ENCODE peak calls at places on chromosomes 1 and 21, in five cellular contexts. S, V, E, J and A are unnamed samples.

GRCh38 chr1:53286950-53287349 is 40.9 kb downstream of the LRP8 start:
- DNase-seq in S (no peak), V (no peak), E (no peak), J (no peak), A (no peak)

GRCh38 chr1:206685256-206685748 is 597 bp downstream of the MAPKAPK2 start:
- DNase-seq in S (no peak), V (peak; percentile 68), E (peak; percentile 76), J (peak; percentile 76), A (peak; percentile 27)

GRCh38 chr1:236108027-236108648 is 34.2 kb upstream of the GPR137B start:
- DNase-seq in S (no peak), V (no peak), E (no peak), J (peak; percentile 30), A (no peak)

GRCh38 chr1:29282135-29282923 is 46.0 kb downstream of the PTPRU start:
- DNase-seq in S (no peak), V (no peak), E (no peak), J (no peak), A (no peak)

GRCh38 chr21:45837936-45838335 is 143.6 kb upstream of the COL6A1 start:
- DNase-seq in S (no peak), V (no peak), E (no peak), J (no peak), A (no peak)

GRCh38 chr1:155127672-155128468 is at the start of gene EFNA1:
- DNase-seq in S (no peak), V (peak; percentile 64), E (peak; percentile 78), J (peak; percentile 65), A (peak; percentile 74)

GRCh38 chr1:94060720-94061119 is 60.2 kb downstream of the ABCA4 start:
- DNase-seq in S (no peak), V (no peak), E (no peak), J (no peak), A (no peak)

GRCh38 chr1:37475380-37476086 is 1.2 kb downstream of the ZC3H12A start:
- DNase-seq in S (no peak), V (no peak), E (peak; percentile 26), J (peak; percentile 46), A (peak; percentile 35)

GRCh38 chr21:33578959-33579542 is 9.4 kb downstream of the DONSON start:
- DNase-seq in S (no peak), V (no peak), E (no peak), J (peak; percentile 55), A (peak; percentile 30)

GRCh38 chr1:163570061-163570460 is 248.3 kb downstream of the NUF2 start:
- DNase-seq in S (no peak), V (no peak), E (no peak), J (no peak), A (no peak)

GRCh38 chr1:192474080-192474683 is 101.4 kb upstream of the RGS1 start:
- DNase-seq in S (no peak), V (peak; percentile 71), E (peak; percentile 54), J (peak; percentile 79), A (peak; percentile 60)

GRCh38 chr1:77686784-77687518 is 4.5 kb upstream of the ZZZ3 start:
- DNase-seq in S (no peak), V (peak; percentile 85), E (no peak), J (no peak), A (no peak)

GRCh38 chr21:45486443-45487160 is 55.6 kb downstream of the SLC19A1 start:
- DNase-seq in S (no peak), V (no peak), E (no peak), J (no peak), A (no peak)

GRCh38 chr1:48033495-48034050 is 36.4 kb upstream of the TRABD2B start:
- DNase-seq in S (no peak), V (no peak), E (no peak), J (no peak), A (no peak)

GRCh38 chr1:215001419-215002021 is 81.0 kb upstream of the KCNK2 start:
- DNase-seq in S (no peak), V (no peak), E (no peak), J (no peak), A (no peak)

GRCh38 chr1:172451002-172451443 is 7.2 kb upstream of the PIGC start:
- DNase-seq in S (no peak), V (no peak), E (no peak), J (peak; percentile 54), A (peak; percentile 97)

GRCh38 chr1:82455342-82455741 is 654.6 kb downstream of the ADGRL2 start:
- DNase-seq in S (no peak), V (no peak), E (no peak), J (no peak), A (no peak)

GRCh38 chr1:53328490-53329182 is 766 bp upstream of the LRP8 start:
- DNase-seq in S (no peak), V (peak; percentile 74), E (no peak), J (no peak), A (no peak)

GRCh38 chr1:6028042-6028895 is 17.4 kb upstream of the KCNAB2 start:
- DNase-seq in S (no peak), V (no peak), E (no peak), J (no peak), A (no peak)

GRCh38 chr1:31934706-31935629 is 3.2 kb downstream of the PTP4A2 start:
- DNase-seq in S (no peak), V (no peak), E (no peak), J (peak; percentile 83), A (peak; percentile 91)

GRCh38 chr1:31932491-31933316 is 5.5 kb downstream of the PTP4A2 start:
- DNase-seq in S (no peak), V (no peak), E (no peak), J (peak; percentile 54), A (peak; percentile 88)

GRCh38 chr1:31934251-31934650 is 3.9 kb downstream of the PTP4A2 start:
- DNase-seq in S (no peak), V (no peak), E (no peak), J (no peak), A (no peak)

GRCh38 chr1:31930827-31931226 is 7.3 kb downstream of the PTP4A2 start:
- DNase-seq in S (no peak), V (no peak), E (no peak), J (no peak), A (no peak)

DNA sequence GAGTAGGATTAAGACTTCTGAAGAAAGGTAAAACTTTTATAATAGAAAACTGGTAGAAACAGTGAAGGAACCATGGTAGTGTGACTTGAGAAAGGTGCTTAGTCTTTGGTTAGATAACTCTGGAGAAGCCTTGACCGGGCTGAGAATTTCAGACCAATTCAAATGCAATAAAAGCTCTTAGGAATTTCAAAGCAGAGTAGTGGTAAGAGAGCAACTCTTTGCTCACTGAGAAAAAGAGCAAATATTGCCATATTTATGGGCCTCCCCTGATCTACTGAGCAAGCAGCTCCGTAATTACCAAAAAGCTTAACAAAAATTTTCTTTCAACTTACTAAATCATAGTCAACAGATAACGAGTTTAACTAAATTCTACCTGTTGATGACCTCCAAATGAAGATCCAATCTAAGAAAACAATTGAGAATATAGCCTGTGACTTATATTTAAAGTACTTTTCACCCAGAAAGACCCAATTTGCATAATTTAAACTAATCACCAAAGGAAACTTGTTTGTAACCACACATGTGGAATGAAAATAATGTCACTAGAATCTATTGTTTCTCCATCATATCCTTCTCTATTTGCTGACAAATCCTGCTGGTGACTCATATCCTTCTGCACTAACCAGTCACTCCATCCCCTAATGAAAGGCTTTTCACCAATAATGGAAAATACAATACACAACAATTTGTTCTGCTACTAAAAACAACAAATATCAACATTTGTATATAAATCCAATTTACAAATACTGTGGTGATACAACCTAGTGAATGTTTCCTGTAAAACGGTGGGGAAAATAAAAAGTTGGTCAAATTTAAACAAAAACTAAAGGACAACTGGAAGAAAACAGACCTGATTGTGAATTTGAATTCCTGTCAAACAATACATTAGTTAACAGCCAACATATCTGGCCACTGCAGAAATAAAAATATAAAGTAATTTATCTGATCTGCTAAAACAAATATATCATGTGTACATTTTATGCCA is 6.6 kb downstream of the PTP4A2 start:
- DNase-seq in S (no peak), V (peak; percentile 37), E (no peak), J (peak; percentile 88), A (peak; percentile 70)
- H3K4me2 ChIP-seq in S (peak overlapping the region; percentile 53), V (peak overlapping the region; percentile 48), E (peak overlapping the region; percentile 49), J (peak overlapping the region; percentile 73), A (peak overlapping the region; percentile 87)

GRCh38 chr21:38460171-38460742 is 38.0 kb downstream of the ERG start:
- DNase-seq in S (no peak), V (no peak), E (no peak), J (peak; percentile 97), A (peak; percentile 47)
- H3K4me2 ChIP-seq in S (peak overlapping the region; percentile 83), V (no peak overlapping the region), E (no peak overlapping the region), J (peak overlapping the region; percentile 18), A (peak overlapping the region; percentile 40)

DNA sequence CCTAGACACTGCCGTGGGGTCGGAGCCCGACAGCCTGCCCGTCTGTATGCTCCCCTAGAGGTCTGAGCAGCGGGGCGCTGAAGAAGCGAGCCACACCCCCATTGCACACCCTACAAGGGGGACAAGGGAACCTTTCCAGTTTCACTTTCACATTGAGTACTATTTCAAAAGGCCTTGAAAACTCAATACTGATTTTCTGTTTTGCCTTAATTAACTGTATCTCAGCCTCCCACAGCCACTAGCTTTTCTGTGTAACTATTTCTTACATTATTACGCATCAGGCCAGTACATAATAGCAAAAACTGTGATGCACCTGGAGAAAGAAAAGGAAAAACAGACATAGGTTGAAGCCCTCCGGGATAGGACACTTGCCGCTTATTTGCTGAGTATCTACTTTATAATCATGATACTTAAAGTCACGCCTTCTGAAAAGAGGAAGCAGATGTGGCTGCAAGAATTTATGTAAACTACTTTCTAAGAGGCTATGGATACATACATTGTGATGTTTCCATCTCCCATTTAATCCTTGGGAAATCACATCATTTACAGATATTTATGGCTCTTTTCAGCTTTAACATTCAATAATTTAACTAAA is 1719.5 kb downstream of the MRPL39 start:
- DNase-seq in S (no peak), V (no peak), E (no peak), J (no peak), A (no peak)
- H3K4me2 ChIP-seq in S (no peak overlapping the region), V (no peak overlapping the region), E (peak overlapping the region; percentile 84), J (no peak overlapping the region), A (no peak overlapping the region)

GRCh38 chr1:99004270-99005141 is at the start of gene PLPPR5:
- DNase-seq in S (no peak), V (peak; percentile 69), E (no peak), J (peak; percentile 68), A (no peak)

GRCh38 chr1:99003911-99004269 is 771 bp downstream of the PLPPR5 start:
- DNase-seq in S (no peak), V (peak; percentile 52), E (no peak), J (no peak), A (no peak)

GRCh38 chr1:99005142-99005491 is 456 bp upstream of the PLPPR5 start:
- DNase-seq in S (no peak), V (peak; percentile 80), E (no peak), J (peak; percentile 38), A (no peak)

GRCh38 chr1:99007366-99007765 is 2.7 kb upstream of the PLPPR5 start:
- DNase-seq in S (no peak), V (no peak), E (no peak), J (no peak), A (peak; percentile 29)

DNA sequence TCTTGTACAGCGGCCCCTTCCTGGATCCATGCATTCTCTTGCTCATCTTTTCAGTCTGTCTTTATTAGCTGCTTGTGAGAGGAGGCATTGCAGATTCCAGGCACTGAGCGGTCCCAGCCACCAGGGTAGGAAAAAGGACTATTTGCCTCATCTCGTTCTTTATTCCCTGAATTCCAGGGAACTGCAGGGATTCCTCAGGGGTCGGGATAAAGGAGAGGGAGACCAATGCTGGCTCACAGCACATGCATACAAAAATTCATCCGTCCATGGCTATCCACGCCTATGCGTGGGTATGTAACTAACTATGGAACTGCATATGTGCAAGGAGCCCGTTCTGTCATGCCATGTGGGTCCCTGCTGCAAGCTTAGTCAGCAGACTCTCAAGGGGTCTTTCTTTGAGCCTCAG is 879 bp upstream of the PLPPR5 start:
- DNase-seq in S (no peak), V (peak; percentile 70), E (no peak), J (peak; percentile 29), A (no peak)
- H3K4me2 ChIP-seq in S (no peak overlapping the region), V (peak overlapping the region; percentile 90), E (no peak overlapping the region), J (peak overlapping the region; percentile 88), A (peak overlapping the region; percentile 85)